ENCODE peak calls at places on chromosomes 1 and 21, in four cellular contexts. One of them, this sample, is unnamed.

GRCh38 chr1:18344755-18345154 is 136.0 kb upstream of the KLHDC7A start:
- DNase-seq in GOT3: no peak
- DNase-seq in cardiac muscle cell: no peak
- DNase-seq in iPS DF 6.9: no peak
- DNase-seq in this sample: no peak

GRCh38 chr21:17602874-17603273 is 9.8 kb downstream of the BTG3 start:
- DNase-seq in GOT3: no peak
- DNase-seq in cardiac muscle cell: no peak
- DNase-seq in iPS DF 6.9: no peak
- DNase-seq in this sample: no peak

GRCh38 chr1:91557039-91557690 is 56.5 kb downstream of the CDC7 start:
- DNase-seq in iPS DF 6.9: no peak
- DNase-seq in cardiac muscle cell: no peak
- DNase-seq in GOT3: no peak
- DNase-seq in this sample: no peak

GRCh38 chr1:160781914-160782689 is 13.9 kb upstream of the LY9 start:
- DNase-seq in iPS DF 6.9: no peak
- DNase-seq in GOT3: no peak
- DNase-seq in cardiac muscle cell: no peak
- DNase-seq in this sample: no peak

GRCh38 chr1:79353224-79353623 is 346.7 kb upstream of the ADGRL4 start:
- DNase-seq in cardiac muscle cell: peak; percentile 66
- DNase-seq in GOT3: no peak
- DNase-seq in iPS DF 6.9: no peak
- DNase-seq in this sample: peak; percentile 53

GRCh38 chr1:17052038-17052437 is 1.8 kb downstream of the SDHB start:
- DNase-seq in GOT3: no peak
- DNase-seq in iPS DF 6.9: no peak
- DNase-seq in cardiac muscle cell: no peak
- DNase-seq in this sample: no peak

GRCh38 chr21:45993210-45994085 is 11.9 kb downstream of the COL6A1 start:
- DNase-seq in cardiac muscle cell: no peak
- DNase-seq in GOT3: no peak
- DNase-seq in iPS DF 6.9: no peak
- DNase-seq in this sample: no peak

GRCh38 chr1:6801998-6802397 is 16.7 kb downstream of the CAMTA1 start:
- DNase-seq in cardiac muscle cell: peak; percentile 22
- DNase-seq in iPS DF 6.9: no peak
- DNase-seq in GOT3: no peak
- DNase-seq in this sample: no peak

GRCh38 chr1:25902462-25902861 is 3.8 kb downstream of the STMN1 start:
- DNase-seq in GOT3: no peak
- DNase-seq in iPS DF 6.9: no peak
- DNase-seq in cardiac muscle cell: no peak
- DNase-seq in this sample: no peak

GRCh38 chr21:18369115-18369514 is 34.5 kb downstream of the TMPRSS15 start:
- DNase-seq in cardiac muscle cell: peak; percentile 45
- DNase-seq in iPS DF 6.9: no peak
- DNase-seq in GOT3: no peak
- DNase-seq in this sample: peak; percentile 34

GRCh38 chr1:115980998-115981993 is 5.0 kb downstream of the SLC22A15 start:
- DNase-seq in cardiac muscle cell: peak; percentile 62
- DNase-seq in GOT3: no peak
- DNase-seq in iPS DF 6.9: no peak
- DNase-seq in this sample: peak; percentile 62

GRCh38 chr1:165887877-165888551 is 60.6 kb downstream of the UCK2 start:
- DNase-seq in cardiac muscle cell: no peak
- DNase-seq in iPS DF 6.9: no peak
- DNase-seq in GOT3: no peak
- DNase-seq in this sample: no peak

GRCh38 chr1:150661156-150661555 is 31.7 kb upstream of the ENSA start:
- DNase-seq in cardiac muscle cell: no peak
- DNase-seq in iPS DF 6.9: no peak
- DNase-seq in GOT3: no peak
- DNase-seq in this sample: no peak

GRCh38 chr1:28172690-28173150 is 3.8 kb downstream of the PTAFR start:
- DNase-seq in iPS DF 6.9: no peak
- DNase-seq in GOT3: no peak
- DNase-seq in cardiac muscle cell: peak; percentile 48
- DNase-seq in this sample: peak; percentile 60

GRCh38 chr1:86520789-86521521 is 25.9 kb upstream of the CLCA4 start:
- DNase-seq in cardiac muscle cell: no peak
- DNase-seq in GOT3: no peak
- DNase-seq in iPS DF 6.9: no peak
- DNase-seq in this sample: no peak

GRCh38 chr1:112687785-112688496 is 13.5 kb downstream of the MOV10 start:
- DNase-seq in iPS DF 6.9: no peak
- DNase-seq in cardiac muscle cell: no peak
- DNase-seq in GOT3: no peak
- DNase-seq in this sample: no peak

GRCh38 chr1:97563926-97564325 is 356.9 kb downstream of the DPYD start:
- DNase-seq in GOT3: no peak
- DNase-seq in iPS DF 6.9: no peak
- DNase-seq in cardiac muscle cell: no peak
- DNase-seq in this sample: no peak

GRCh38 chr21:25806053-25806452 is 71.3 kb downstream of the GABPA start:
- DNase-seq in iPS DF 6.9: no peak
- DNase-seq in cardiac muscle cell: no peak
- DNase-seq in GOT3: no peak
- DNase-seq in this sample: no peak

GRCh38 chr1:234683856-234684632 is 74.1 kb upstream of the IRF2BP2 start:
- DNase-seq in GOT3: no peak
- DNase-seq in iPS DF 6.9: peak; percentile 25
- DNase-seq in cardiac muscle cell: no peak
- DNase-seq in this sample: peak; percentile 75

GRCh38 chr1:158793604-158794003 is 12.6 kb upstream of the OR6N2 start:
- DNase-seq in iPS DF 6.9: peak; percentile 31
- DNase-seq in GOT3: no peak
- DNase-seq in cardiac muscle cell: peak; percentile 3
- DNase-seq in this sample: no peak

GRCh38 chr1:172429324-172430127 is 9.0 kb downstream of the C1orf105 start:
- DNase-seq in GOT3: no peak
- DNase-seq in iPS DF 6.9: no peak
- DNase-seq in cardiac muscle cell: peak; percentile 52
- DNase-seq in this sample: peak; percentile 78

GRCh38 chr1:7609311-7609994 is 161.6 kb upstream of the VAMP3 start:
- DNase-seq in GOT3: no peak
- DNase-seq in cardiac muscle cell: no peak
- DNase-seq in iPS DF 6.9: no peak
- DNase-seq in this sample: no peak